ENCODE peak calls at places on chromosomes 6 and 20, in seven cellular contexts. N, S, P, J, T, Z and Q are unnamed samples.

GRCh38 chr6:31122803-31123706 is 2.8 kb upstream of the CDSN start:
- DNase-seq in N (peak; percentile 83), J (peak; percentile 76), Z (peak; percentile 84), P (no peak), S (peak; percentile 77), T (peak; percentile 89), Q (no peak)

GRCh38 chr6:70706491-70707123 is 38.9 kb downstream of the SMAP1 start:
- DNase-seq in S (peak; percentile 16), Z (no peak), N (no peak), P (no peak), J (no peak), T (no peak), Q (no peak)

GRCh38 chr6:147949981-147950622 is 392.5 kb upstream of the SASH1 start:
- DNase-seq in S (no peak), T (no peak), N (peak; percentile 29), J (no peak), P (no peak), Z (no peak), Q (no peak)

GRCh38 chr6:7267071-7267470 is 45.9 kb downstream of the SSR1 start:
- DNase-seq in T (no peak), J (no peak), P (no peak), N (no peak), Z (no peak), S (no peak), Q (no peak)

GRCh38 chr6:169921853-169922779 is 170.7 kb downstream of the ERMARD start:
- DNase-seq in Z (no peak), S (no peak), T (no peak), N (no peak), P (no peak), J (no peak), Q (no peak)

GRCh38 chr6:45049188-45049843 is 278.8 kb upstream of the RUNX2 start:
- DNase-seq in S (no peak), J (no peak), Z (no peak), N (no peak), P (no peak), T (no peak), Q (no peak)

GRCh38 chr20:59696476-59696875 is 92.1 kb downstream of the PHACTR3 start:
- DNase-seq in Z (no peak), N (no peak), P (no peak), T (no peak), S (no peak), J (no peak), Q (no peak)

GRCh38 chr6:30325873-30326445 is 768 bp upstream of the TRIM39 start:
- DNase-seq in Z (no peak), P (peak; percentile 20), N (peak; percentile 77), T (peak; percentile 48), S (no peak), J (no peak), Q (no peak)

GRCh38 chr6:8889514-8889913 is 454.2 kb upstream of the SLC35B3 start:
- DNase-seq in P (no peak), N (no peak), Z (no peak), J (no peak), S (no peak), T (no peak), Q (no peak)

GRCh38 chr6:35415065-35415880 is 36.9 kb upstream of the FANCE start:
- DNase-seq in P (no peak), N (peak; percentile 80), S (peak; percentile 83), T (peak; percentile 87), J (peak; percentile 86), Z (peak; percentile 60), Q (no peak)

GRCh38 chr20:3080939-3081388 is 3.6 kb downstream of the AVP start:
- DNase-seq in P (peak; percentile 18), N (no peak), S (no peak), T (peak; percentile 37), Z (no peak), J (no peak), Q (no peak)

GRCh38 chr6:15498640-15499039 is 164.2 kb downstream of the DTNBP1 start:
- DNase-seq in S (no peak), P (no peak), N (peak; percentile 41), J (no peak), Z (no peak), T (no peak), Q (no peak)

GRCh38 chr6:144151010-144151727 is 852 bp downstream of the STX11 start:
- DNase-seq in P (no peak), S (no peak), Z (no peak), J (no peak), N (no peak), T (peak; percentile 29), Q (no peak)

GRCh38 chr6:144153971-144154370 is 3.7 kb downstream of the STX11 start:
- DNase-seq in Z (no peak), S (no peak), P (no peak), T (no peak), J (no peak), N (no peak), Q (no peak)

GRCh38 chr6:144153260-144153659 is 2.9 kb downstream of the STX11 start:
- DNase-seq in N (no peak), Z (no peak), T (no peak), J (no peak), S (no peak), P (no peak), Q (no peak)

GRCh38 chr6:144150673-144151009 is 324 bp downstream of the STX11 start:
- DNase-seq in Z (no peak), P (no peak), N (no peak), J (no peak), T (peak; percentile 13), S (no peak), Q (no peak)

GRCh38 chr6:144152334-144152900 is 2.1 kb downstream of the STX11 start:
- DNase-seq in Z (no peak), S (no peak), P (no peak), N (no peak), T (no peak), J (no peak), Q (no peak)
- H3K4me3 ChIP-seq in Z (no peak overlapping the region), S (no peak overlapping the region), P (no peak overlapping the region), N (no peak overlapping the region), T (no peak overlapping the region), J (no peak overlapping the region), Q (no peak overlapping the region)

DNA sequence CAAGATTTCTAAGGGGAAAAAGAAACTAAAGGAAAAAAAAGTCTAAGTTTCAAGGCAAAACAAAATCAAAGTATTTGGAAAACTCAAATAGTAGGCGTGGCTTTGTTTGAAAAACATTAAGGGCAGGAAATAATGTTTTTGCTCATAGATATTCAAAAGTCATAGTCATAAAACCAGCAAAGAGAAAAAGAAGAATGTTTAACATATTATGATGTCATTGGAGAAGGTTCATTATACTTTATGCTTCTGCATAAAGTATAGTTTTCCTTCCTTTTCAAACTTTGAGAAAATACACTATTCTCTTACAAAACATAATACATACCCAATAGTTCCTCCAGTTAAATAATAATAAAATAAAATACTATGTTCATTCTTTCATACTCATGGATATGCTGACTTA is 13.7 kb downstream of the USP49 start:
- DNase-seq in P (no peak), S (no peak), N (no peak), T (no peak), J (no peak), Z (no peak), Q (no peak)
- TF ChIP-seq CTCF in P (no peak), S (no peak), N (no peak), T (no peak), J (no peak), Z (no peak), Q (no peak)

DNA sequence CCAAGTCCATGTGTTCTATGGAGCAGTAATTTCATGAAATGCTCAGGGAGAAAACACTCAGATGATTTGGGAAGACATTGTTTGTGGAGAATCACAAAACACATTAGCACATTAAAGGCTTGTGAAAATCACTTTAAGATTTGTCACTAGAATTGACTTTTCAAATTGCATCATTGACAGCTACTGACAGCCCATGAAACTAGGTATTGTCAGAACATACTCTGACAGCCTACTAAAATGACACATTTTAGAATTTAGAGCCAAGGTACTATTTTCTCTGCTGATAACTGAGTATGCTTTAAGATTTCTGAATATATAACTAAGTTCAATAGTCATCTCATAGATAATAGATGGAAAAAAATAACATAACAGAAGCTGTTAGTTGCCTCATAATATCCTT is 67.4 kb upstream of the FOXC1 start:
- DNase-seq in T (no peak), N (no peak), Z (no peak), P (no peak), S (no peak), J (no peak), Q (no peak)
- H3K9me3 ChIP-seq in T (no peaks in the 10 kb centered on the region), N (no peaks in the 10 kb centered on the region), Z (no peaks in the 10 kb centered on the region), P (no peaks in the 10 kb centered on the region), S (no peaks in the 10 kb centered on the region), J (no peaks in the 10 kb centered on the region), Q (no peaks in the 10 kb centered on the region)

DNA sequence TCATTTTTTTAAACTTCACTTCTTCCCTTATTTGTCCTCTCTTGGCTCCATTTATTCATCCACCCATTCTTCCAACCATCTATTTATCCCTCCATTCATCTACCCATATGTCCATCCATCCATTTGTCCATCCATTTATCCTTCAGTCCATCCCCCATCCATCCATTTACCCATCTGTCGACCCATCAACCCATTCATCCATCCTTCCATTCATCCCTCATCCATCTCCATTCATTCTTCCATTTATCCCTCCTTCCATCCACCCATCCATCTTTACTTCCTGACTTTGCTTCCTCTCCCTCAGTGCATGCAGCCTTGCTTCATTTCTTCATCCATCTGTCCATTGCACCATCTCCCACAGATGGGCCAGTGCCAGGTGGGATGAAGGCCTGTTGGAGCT is 1.8 kb downstream of the CST11 start:
- DNase-seq in Z (no peak), T (no peak), S (no peak), P (no peak), N (no peak), J (no peak), Q (no peak)
- H3K4me3 ChIP-seq in Z (no peak overlapping the region), T (no peak overlapping the region), S (no peak overlapping the region), P (no peak overlapping the region), N (no peak overlapping the region), J (no peak overlapping the region), Q (no peak overlapping the region)